ENCODE peak calls at places on chromosomes 16 and 17, in six cellular contexts. One of them, this sample, is unnamed.

GRCh38 chr17:74059471-74059870 is 144.0 kb upstream of the RPL38 start:
- DNase-seq in HTR-8/SVneo: no peak
- DNase-seq in posterior cingulate gyrus: no peak
- DNase-seq in endodermal cell: peak
- DNase-seq in stimulated activated CD4-positive, alpha-beta T cell treated with anti-CD3 and anti-CD28 coated beads, Interleukin-15, amount 100 ng/mL, for 1 hour: no peak
- DNase-seq in activated CD4-positive, alpha-beta T cell treated with anti-CD3 and anti-CD28 coated beads, Interleukin-2, amount 50 U/mL, for 1 hour: no peak
- DNase-seq in this sample: no peak

GRCh38 chr17:69466905-69467630 is 52.6 kb downstream of the MAP2K6 start:
- DNase-seq in posterior cingulate gyrus: no peak
- DNase-seq in HTR-8/SVneo: no peak
- DNase-seq in endodermal cell: peak
- DNase-seq in activated CD4-positive, alpha-beta T cell treated with anti-CD3 and anti-CD28 coated beads, Interleukin-2, amount 50 U/mL, for 1 hour: no peak
- DNase-seq in stimulated activated CD4-positive, alpha-beta T cell treated with anti-CD3 and anti-CD28 coated beads, Interleukin-15, amount 100 ng/mL, for 1 hour: no peak
- DNase-seq in this sample: no peak

GRCh38 chr16:67260426-67261063 is 11.8 kb downstream of the SLC9A5 start:
- DNase-seq in stimulated activated CD4-positive, alpha-beta T cell treated with anti-CD3 and anti-CD28 coated beads, Interleukin-15, amount 100 ng/mL, for 1 hour: no peak
- DNase-seq in endodermal cell: peak
- DNase-seq in posterior cingulate gyrus: no peak
- DNase-seq in activated CD4-positive, alpha-beta T cell treated with anti-CD3 and anti-CD28 coated beads, Interleukin-2, amount 50 U/mL, for 1 hour: no peak
- DNase-seq in HTR-8/SVneo: peak
- DNase-seq in this sample: no peak

GRCh38 chr17:42110301-42111264 is 1.9 kb downstream of the DHX58 start:
- DNase-seq in endodermal cell: no peak
- DNase-seq in activated CD4-positive, alpha-beta T cell treated with anti-CD3 and anti-CD28 coated beads, Interleukin-2, amount 50 U/mL, for 1 hour: no peak
- DNase-seq in HTR-8/SVneo: no peak
- DNase-seq in stimulated activated CD4-positive, alpha-beta T cell treated with anti-CD3 and anti-CD28 coated beads, Interleukin-15, amount 100 ng/mL, for 1 hour: no peak
- DNase-seq in posterior cingulate gyrus: no peak
- DNase-seq in this sample: no peak

GRCh38 chr17:1604831-1605528 is 23.7 kb downstream of the SLC43A2 start:
- DNase-seq in HTR-8/SVneo: no peak
- DNase-seq in posterior cingulate gyrus: no peak
- DNase-seq in endodermal cell: no peak
- DNase-seq in activated CD4-positive, alpha-beta T cell treated with anti-CD3 and anti-CD28 coated beads, Interleukin-2, amount 50 U/mL, for 1 hour: no peak
- DNase-seq in stimulated activated CD4-positive, alpha-beta T cell treated with anti-CD3 and anti-CD28 coated beads, Interleukin-15, amount 100 ng/mL, for 1 hour: no peak
- DNase-seq in this sample: no peak

GRCh38 chr17:78394209-78394608 is 15.8 kb downstream of the PGS1 start:
- DNase-seq in endodermal cell: no peak
- DNase-seq in stimulated activated CD4-positive, alpha-beta T cell treated with anti-CD3 and anti-CD28 coated beads, Interleukin-15, amount 100 ng/mL, for 1 hour: no peak
- DNase-seq in posterior cingulate gyrus: no peak
- DNase-seq in activated CD4-positive, alpha-beta T cell treated with anti-CD3 and anti-CD28 coated beads, Interleukin-2, amount 50 U/mL, for 1 hour: no peak
- DNase-seq in HTR-8/SVneo: no peak
- DNase-seq in this sample: no peak

GRCh38 chr17:74282587-74283370 is 8.7 kb downstream of the DNAI2 start:
- DNase-seq in stimulated activated CD4-positive, alpha-beta T cell treated with anti-CD3 and anti-CD28 coated beads, Interleukin-15, amount 100 ng/mL, for 1 hour: no peak
- DNase-seq in HTR-8/SVneo: no peak
- DNase-seq in posterior cingulate gyrus: no peak
- DNase-seq in activated CD4-positive, alpha-beta T cell treated with anti-CD3 and anti-CD28 coated beads, Interleukin-2, amount 50 U/mL, for 1 hour: peak
- DNase-seq in endodermal cell: no peak
- DNase-seq in this sample: peak

GRCh38 chr17:16917995-16918394 is 53.9 kb downstream of the TNFRSF13B start:
- DNase-seq in activated CD4-positive, alpha-beta T cell treated with anti-CD3 and anti-CD28 coated beads, Interleukin-2, amount 50 U/mL, for 1 hour: no peak
- DNase-seq in stimulated activated CD4-positive, alpha-beta T cell treated with anti-CD3 and anti-CD28 coated beads, Interleukin-15, amount 100 ng/mL, for 1 hour: no peak
- DNase-seq in endodermal cell: no peak
- DNase-seq in posterior cingulate gyrus: peak
- DNase-seq in HTR-8/SVneo: no peak
- DNase-seq in this sample: no peak

GRCh38 chr16:17945080-17945601 is 391.4 kb downstream of the NPIPA8 start:
- DNase-seq in endodermal cell: no peak
- DNase-seq in HTR-8/SVneo: no peak
- DNase-seq in activated CD4-positive, alpha-beta T cell treated with anti-CD3 and anti-CD28 coated beads, Interleukin-2, amount 50 U/mL, for 1 hour: no peak
- DNase-seq in posterior cingulate gyrus: no peak
- DNase-seq in stimulated activated CD4-positive, alpha-beta T cell treated with anti-CD3 and anti-CD28 coated beads, Interleukin-15, amount 100 ng/mL, for 1 hour: no peak
- DNase-seq in this sample: no peak

GRCh38 chr17:50184611-50185398 is 16.6 kb downstream of the COL1A1 start:
- DNase-seq in stimulated activated CD4-positive, alpha-beta T cell treated with anti-CD3 and anti-CD28 coated beads, Interleukin-15, amount 100 ng/mL, for 1 hour: no peak
- DNase-seq in activated CD4-positive, alpha-beta T cell treated with anti-CD3 and anti-CD28 coated beads, Interleukin-2, amount 50 U/mL, for 1 hour: no peak
- DNase-seq in HTR-8/SVneo: no peak
- DNase-seq in endodermal cell: no peak
- DNase-seq in posterior cingulate gyrus: no peak
- DNase-seq in this sample: no peak

GRCh38 chr16:86491643-86492030 is 18.7 kb upstream of the FOXF1 start:
- DNase-seq in stimulated activated CD4-positive, alpha-beta T cell treated with anti-CD3 and anti-CD28 coated beads, Interleukin-15, amount 100 ng/mL, for 1 hour: no peak
- DNase-seq in HTR-8/SVneo: no peak
- DNase-seq in posterior cingulate gyrus: no peak
- DNase-seq in activated CD4-positive, alpha-beta T cell treated with anti-CD3 and anti-CD28 coated beads, Interleukin-2, amount 50 U/mL, for 1 hour: no peak
- DNase-seq in endodermal cell: no peak
- DNase-seq in this sample: no peak

GRCh38 chr16:1106659-1107058 is 10.6 kb upstream of the C1QTNF8 start:
- DNase-seq in stimulated activated CD4-positive, alpha-beta T cell treated with anti-CD3 and anti-CD28 coated beads, Interleukin-15, amount 100 ng/mL, for 1 hour: no peak
- DNase-seq in activated CD4-positive, alpha-beta T cell treated with anti-CD3 and anti-CD28 coated beads, Interleukin-2, amount 50 U/mL, for 1 hour: no peak
- DNase-seq in HTR-8/SVneo: no peak
- DNase-seq in endodermal cell: no peak
- DNase-seq in posterior cingulate gyrus: no peak
- DNase-seq in this sample: no peak

GRCh38 chr16:56710181-56710737 is 19.7 kb upstream of the NUP93 start:
- DNase-seq in activated CD4-positive, alpha-beta T cell treated with anti-CD3 and anti-CD28 coated beads, Interleukin-2, amount 50 U/mL, for 1 hour: no peak
- DNase-seq in endodermal cell: no peak
- DNase-seq in stimulated activated CD4-positive, alpha-beta T cell treated with anti-CD3 and anti-CD28 coated beads, Interleukin-15, amount 100 ng/mL, for 1 hour: no peak
- DNase-seq in posterior cingulate gyrus: no peak
- DNase-seq in HTR-8/SVneo: no peak
- DNase-seq in this sample: no peak

GRCh38 chr16:60651351-60651750 is 1384.9 kb downstream of the CDH8 start:
- DNase-seq in endodermal cell: no peak
- DNase-seq in HTR-8/SVneo: no peak
- DNase-seq in stimulated activated CD4-positive, alpha-beta T cell treated with anti-CD3 and anti-CD28 coated beads, Interleukin-15, amount 100 ng/mL, for 1 hour: no peak
- DNase-seq in posterior cingulate gyrus: no peak
- DNase-seq in activated CD4-positive, alpha-beta T cell treated with anti-CD3 and anti-CD28 coated beads, Interleukin-2, amount 50 U/mL, for 1 hour: no peak
- DNase-seq in this sample: no peak

This sample was measured in GM06990.